ENCODE peak calls at places on chromosomes 13 and 19, in six cellular contexts. One of them, this sample, is unnamed.

GRCh38 chr13:27631156-27631555 is 9.5 kb downstream of the POLR1D start:
- DNase-seq in mesendoderm: no peak
- DNase-seq in H1: no peak
- DNase-seq in trophoblast cell: no peak
- DNase-seq in IMR-90: no peak
- DNase-seq in neuronal stem cell: no peak
- DNase-seq in this sample: no peak

GRCh38 chr13:45206340-45206739 is 5.5 kb upstream of the KCTD4 start:
- DNase-seq in H1: no peak
- DNase-seq in IMR-90: peak
- DNase-seq in trophoblast cell: peak
- DNase-seq in neuronal stem cell: no peak
- DNase-seq in mesendoderm: no peak
- DNase-seq in this sample: peak

GRCh38 chr19:56900573-56901097 is 60.1 kb upstream of the PEG3 start:
- DNase-seq in IMR-90: no peak
- DNase-seq in neuronal stem cell: no peak
- DNase-seq in trophoblast cell: no peak
- DNase-seq in mesendoderm: no peak
- DNase-seq in H1: no peak
- DNase-seq in this sample: no peak

GRCh38 chr19:6357174-6357573 is 4.2 kb upstream of the CLPP start:
- DNase-seq in mesendoderm: no peak
- DNase-seq in trophoblast cell: no peak
- DNase-seq in IMR-90: no peak
- DNase-seq in neuronal stem cell: no peak
- DNase-seq in H1: no peak
- DNase-seq in this sample: no peak

GRCh38 chr19:31340059-31341025 is 8.9 kb downstream of the TSHZ3 start:
- DNase-seq in mesendoderm: no peak
- DNase-seq in neuronal stem cell: no peak
- DNase-seq in H1: no peak
- DNase-seq in IMR-90: peak
- DNase-seq in trophoblast cell: no peak
- DNase-seq in this sample: peak

GRCh38 chr19:15673176-15673654 is 328 bp downstream of the CYP4F12 start:
- DNase-seq in IMR-90: no peak
- DNase-seq in trophoblast cell: peak
- DNase-seq in mesendoderm: no peak
- DNase-seq in neuronal stem cell: no peak
- DNase-seq in H1: no peak
- DNase-seq in this sample: no peak

GRCh38 chr13:42575938-42576337 is 2.0 kb downstream of the TNFSF11 start:
- DNase-seq in trophoblast cell: no peak
- DNase-seq in IMR-90: no peak
- DNase-seq in mesendoderm: no peak
- DNase-seq in H1: no peak
- DNase-seq in neuronal stem cell: no peak
- DNase-seq in this sample: no peak

GRCh38 chr13:60590775-60591174 is 193.8 kb downstream of the TDRD3 start:
- DNase-seq in mesendoderm: no peak
- DNase-seq in H1: no peak
- DNase-seq in trophoblast cell: no peak
- DNase-seq in neuronal stem cell: no peak
- DNase-seq in IMR-90: no peak
- DNase-seq in this sample: no peak

GRCh38 chr13:74026753-74027152 is 107.5 kb downstream of the KLF12 start:
- DNase-seq in IMR-90: peak
- DNase-seq in trophoblast cell: no peak
- DNase-seq in neuronal stem cell: no peak
- DNase-seq in H1: no peak
- DNase-seq in mesendoderm: peak
- DNase-seq in this sample: peak

GRCh38 chr19:19822148-19822429 is 539 bp upstream of the ZNF506 start:
- DNase-seq in IMR-90: no peak
- DNase-seq in neuronal stem cell: no peak
- DNase-seq in mesendoderm: no peak
- DNase-seq in trophoblast cell: no peak
- DNase-seq in H1: no peak
- DNase-seq in this sample: no peak

GRCh38 chr13:64480206-64480605 is 2749.9 kb downstream of the PCDH9 start:
- DNase-seq in mesendoderm: no peak
- DNase-seq in H1: no peak
- DNase-seq in IMR-90: no peak
- DNase-seq in neuronal stem cell: no peak
- DNase-seq in trophoblast cell: no peak
- DNase-seq in this sample: no peak

GRCh38 chr19:30637926-30638325 is 265.7 kb downstream of the ZNF536 start:
- DNase-seq in neuronal stem cell: no peak
- DNase-seq in mesendoderm: no peak
- DNase-seq in IMR-90: no peak
- DNase-seq in H1: no peak
- DNase-seq in trophoblast cell: no peak
- DNase-seq in this sample: no peak

GRCh38 chr13:29883941-29884518 is 33.6 kb upstream of the UBL3 start:
- DNase-seq in neuronal stem cell: no peak
- DNase-seq in mesendoderm: peak
- DNase-seq in trophoblast cell: no peak
- DNase-seq in H1: no peak
- DNase-seq in IMR-90: peak
- DNase-seq in this sample: no peak

GRCh38 chr19:27885361-27885760 is 1327.6 kb downstream of the UQCRFS1 start:
- DNase-seq in H1: no peak
- DNase-seq in IMR-90: no peak
- DNase-seq in neuronal stem cell: no peak
- DNase-seq in trophoblast cell: no peak
- DNase-seq in mesendoderm: no peak
- DNase-seq in this sample: no peak

GRCh38 chr19:55241935-55242464 is 13.4 kb upstream of the TMEM86B start:
- DNase-seq in H1: no peak
- DNase-seq in trophoblast cell: no peak
- DNase-seq in neuronal stem cell: no peak
- DNase-seq in IMR-90: no peak
- DNase-seq in mesendoderm: no peak
- DNase-seq in this sample: no peak

GRCh38 chr13:46041335-46041934 is 11.1 kb downstream of the ZC3H13 start:
- DNase-seq in neuronal stem cell: no peak
- DNase-seq in trophoblast cell: peak
- DNase-seq in mesendoderm: no peak
- DNase-seq in IMR-90: peak
- DNase-seq in H1: no peak
- DNase-seq in this sample: no peak

GRCh38 chr19:56617531-56617930 is 22.4 kb downstream of the ZNF71 start:
- DNase-seq in neuronal stem cell: no peak
- DNase-seq in mesendoderm: no peak
- DNase-seq in H1: no peak
- DNase-seq in IMR-90: no peak
- DNase-seq in trophoblast cell: no peak
- DNase-seq in this sample: no peak

GRCh38 chr19:5964816-5965565 is 12.9 kb downstream of the RANBP3 start:
- DNase-seq in mesendoderm: no peak
- DNase-seq in neuronal stem cell: no peak
- DNase-seq in IMR-90: no peak
- DNase-seq in trophoblast cell: no peak
- DNase-seq in H1: no peak
- DNase-seq in this sample: no peak

GRCh38 chr19:52336976-52337375 is 933 bp downstream of the ZNF610 start:
- DNase-seq in mesendoderm: peak
- DNase-seq in H1: no peak
- DNase-seq in trophoblast cell: no peak
- DNase-seq in IMR-90: peak
- DNase-seq in neuronal stem cell: no peak
- DNase-seq in this sample: peak

GRCh38 chr19:6196361-6196760 is 60.9 kb downstream of the ACSBG2 start:
- DNase-seq in neuronal stem cell: no peak
- DNase-seq in trophoblast cell: no peak
- DNase-seq in mesendoderm: no peak
- DNase-seq in H1: no peak
- DNase-seq in IMR-90: no peak
- DNase-seq in this sample: no peak

GRCh38 chr19:311813-312261 is 20.6 kb upstream of the PLPP2 start:
- DNase-seq in IMR-90: no peak
- DNase-seq in neuronal stem cell: no peak
- DNase-seq in mesendoderm: no peak
- DNase-seq in H1: no peak
- DNase-seq in trophoblast cell: no peak
- DNase-seq in this sample: no peak

GRCh38 chr19:29445246-29445645 is 80.5 kb upstream of the VSTM2B start:
- DNase-seq in IMR-90: no peak
- DNase-seq in neuronal stem cell: no peak
- DNase-seq in trophoblast cell: no peak
- DNase-seq in H1: no peak
- DNase-seq in mesendoderm: no peak
- DNase-seq in this sample: no peak

GRCh38 chr13:72651196-72651595 is 76.2 kb downstream of the MZT1 start:
- DNase-seq in neuronal stem cell: peak
- DNase-seq in H1: no peak
- DNase-seq in mesendoderm: peak
- DNase-seq in IMR-90: no peak
- DNase-seq in trophoblast cell: no peak
- DNase-seq in this sample: no peak

DNA sequence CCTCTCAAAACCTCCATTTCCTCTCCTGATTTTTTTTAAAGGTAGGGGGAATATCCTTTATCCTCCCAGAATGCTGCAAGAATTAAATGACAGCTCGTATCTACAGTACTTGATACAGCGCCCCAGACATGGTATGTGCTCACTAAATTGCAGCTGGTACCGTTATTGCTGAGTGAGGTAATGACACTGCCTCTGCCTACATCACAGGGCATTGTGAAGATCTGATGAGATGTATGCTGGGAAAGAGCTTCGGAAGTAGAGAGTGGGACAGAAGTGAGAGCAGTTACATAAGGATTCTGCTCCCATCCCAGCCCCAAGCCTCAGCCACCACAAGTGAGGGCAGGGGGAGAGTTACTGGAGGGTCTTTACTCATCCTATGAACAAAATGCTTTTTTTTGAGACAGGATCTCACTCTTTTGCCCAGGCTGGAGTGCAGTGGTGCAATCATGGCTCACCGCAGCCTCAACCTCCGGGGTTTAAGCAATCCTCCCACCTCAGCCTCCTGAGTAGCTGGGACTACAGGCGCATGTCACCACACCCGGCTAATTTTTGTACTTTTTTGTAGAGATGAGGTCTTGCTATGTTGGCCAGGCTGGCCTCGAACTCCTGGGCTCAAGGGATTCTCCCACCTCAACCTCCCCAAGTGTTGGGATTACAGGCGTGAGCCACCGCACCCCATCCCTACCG is 1.7 kb upstream of the FKRP start:
- DNase-seq in trophoblast cell: peak
- DNase-seq in neuronal stem cell: no peak
- DNase-seq in mesendoderm: no peak
- DNase-seq in H1: no peak
- DNase-seq in IMR-90: no peak
- DNase-seq in this sample: no peak
- H3K9ac ChIP-seq in trophoblast cell: no peak
- H3K9ac ChIP-seq in neuronal stem cell: no peak
- H3K9ac ChIP-seq in mesendoderm: no peak
- H3K9ac ChIP-seq in H1: no peak
- H3K9ac ChIP-seq in IMR-90: no peak
- H3K9ac ChIP-seq in this sample: peak

DNA sequence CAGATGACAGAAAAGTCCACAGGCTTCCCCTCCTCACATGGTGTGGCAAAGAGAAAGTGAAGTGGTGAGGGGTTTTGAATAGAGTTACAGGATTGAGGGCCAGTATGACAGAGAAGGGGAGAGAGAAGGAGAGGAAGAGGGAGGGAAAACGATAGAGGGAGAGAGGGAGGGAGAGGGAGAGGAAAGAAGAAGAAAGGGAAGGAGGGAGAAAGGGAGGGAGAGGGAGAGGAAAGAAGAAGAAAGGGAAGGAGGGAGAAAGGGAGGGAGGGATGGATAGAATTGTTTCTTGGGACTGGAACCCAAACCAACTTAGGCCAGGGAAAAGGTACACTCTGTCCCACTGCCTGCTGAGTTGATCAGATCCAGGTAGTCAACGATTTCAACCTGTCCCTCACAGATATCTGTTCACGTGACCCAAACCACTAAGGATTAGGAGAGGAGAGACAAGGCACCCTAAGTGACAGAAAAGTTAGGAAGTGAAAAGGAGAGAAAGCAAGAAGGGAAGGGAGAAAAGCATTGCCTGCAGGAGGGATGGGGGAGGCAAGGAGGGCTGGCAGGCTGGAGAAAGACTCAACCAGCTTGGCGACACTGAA is 8.1 kb upstream of the IGFL3 start:
- DNase-seq in mesendoderm: no peak
- DNase-seq in neuronal stem cell: no peak
- DNase-seq in H1: no peak
- DNase-seq in IMR-90: no peak
- DNase-seq in trophoblast cell: no peak
- DNase-seq in this sample: no peak
- H2BK5ac ChIP-seq in mesendoderm: peak
- H2BK5ac ChIP-seq in neuronal stem cell: no peak
- H2BK5ac ChIP-seq in H1: peak
- H2BK5ac ChIP-seq in IMR-90: peak
- H2BK5ac ChIP-seq in trophoblast cell: peak
- H2BK5ac ChIP-seq in this sample: peak

DNA sequence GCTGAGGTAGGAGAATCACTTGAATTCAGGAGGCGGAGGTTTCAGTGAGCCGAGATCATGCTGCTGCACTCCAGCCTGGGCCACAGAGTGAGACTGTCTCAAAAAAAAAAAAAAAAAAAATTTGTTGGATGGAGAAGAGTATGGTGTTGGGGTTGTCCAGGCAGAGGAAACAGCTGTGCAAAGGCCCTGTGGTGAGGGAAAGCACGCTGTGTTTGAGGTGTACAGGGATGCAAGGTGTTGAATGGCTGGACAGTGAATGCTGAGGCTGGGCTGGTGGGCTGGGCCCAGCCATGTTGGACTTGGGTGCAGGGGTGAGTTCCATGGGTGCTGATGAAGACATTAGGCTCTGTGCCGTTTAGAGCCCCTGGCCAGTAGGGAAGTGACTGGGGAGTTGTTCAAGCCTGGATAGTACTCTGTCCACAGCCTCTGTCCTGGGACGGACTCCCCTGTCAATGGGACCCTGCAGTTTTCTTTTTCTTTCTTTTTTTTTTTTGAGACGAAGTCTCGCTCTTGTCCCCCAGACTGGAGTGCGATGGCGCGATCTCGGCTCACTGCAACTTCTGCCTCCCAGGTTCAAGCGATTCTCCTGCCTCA is 18.6 kb downstream of the PRR12 start:
- DNase-seq in IMR-90: no peak
- DNase-seq in H1: no peak
- DNase-seq in trophoblast cell: no peak
- DNase-seq in neuronal stem cell: no peak
- DNase-seq in mesendoderm: no peak
- DNase-seq in this sample: no peak
- H4K8ac ChIP-seq in IMR-90: no peak
- H4K8ac ChIP-seq in H1: no peak
- H4K8ac ChIP-seq in trophoblast cell: no peak
- H4K8ac ChIP-seq in neuronal stem cell: no peak
- H4K8ac ChIP-seq in mesendoderm: no peak
- H4K8ac ChIP-seq in this sample: peak

DNA sequence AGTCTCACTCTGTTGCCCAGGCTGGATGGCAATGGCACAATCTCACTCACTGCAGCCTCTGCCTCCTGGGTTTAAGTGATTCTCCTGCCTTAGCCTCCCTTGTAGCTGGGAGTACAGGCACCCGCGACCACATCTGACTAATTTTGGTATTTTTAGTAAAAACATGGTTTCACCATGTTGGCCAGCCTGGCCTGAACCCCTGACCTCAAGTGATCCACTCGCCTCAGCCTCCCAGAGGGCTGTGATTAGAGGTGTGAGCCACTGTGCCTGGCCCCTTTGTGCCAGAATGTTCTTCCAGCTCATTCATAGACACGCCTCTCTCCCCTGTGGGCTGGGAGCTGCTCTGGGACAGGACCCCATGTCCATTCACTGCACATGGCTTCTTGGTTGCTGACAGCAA is 9.1 kb downstream of the MYDGF start:
- DNase-seq in H1: no peak
- DNase-seq in IMR-90: peak
- DNase-seq in neuronal stem cell: no peak
- DNase-seq in trophoblast cell: no peak
- DNase-seq in mesendoderm: no peak
- DNase-seq in this sample: no peak
- H3K9ac ChIP-seq in H1: no peak
- H3K9ac ChIP-seq in IMR-90: no peak
- H3K9ac ChIP-seq in neuronal stem cell: no peak
- H3K9ac ChIP-seq in trophoblast cell: no peak
- H3K9ac ChIP-seq in mesendoderm: no peak
- H3K9ac ChIP-seq in this sample: no peak